ENCODE peak calls at places on chromosome 9, in eight cellular contexts. R is HepG2, O is stomach, X is tibial nerve, V is K562, W is A549, F is sigmoid colon, Z is transverse colon. D is an unnamed sample. For H3K4me1, the result is how much of the 10 kb centered on the place peaks cover.

GRCh38 chr9:92790542-92791527 is 26.2 kb upstream of the BICD2 start:
- DNase-seq in W (peak), Z (peak), O (peak), X (peak), R (peak), F (peak), V (peak), D (peak)

GRCh38 chr9:133974631-133975341 is 17.3 kb downstream of the VAV2 start:
- DNase-seq in Z (no peak), X (no peak), F (peak), W (no peak), O (no peak), V (no peak), R (no peak), D (no peak)

GRCh38 chr9:114108016-114108833 is 9.1 kb upstream of the KIF12 start:
- DNase-seq in W (peak), Z (peak), R (peak), V (peak), F (peak), O (peak), X (peak), D (no peak)

GRCh38 chr9:130288393-130288792 is 22.8 kb downstream of the HMCN2 start:
- DNase-seq in F (peak), R (no peak), V (no peak), O (no peak), Z (no peak), W (no peak), X (no peak), D (no peak)

GRCh38 chr9:123419721-123420559 is 63.9 kb downstream of the CRB2 start:
- DNase-seq in O (no peak), F (peak), X (no peak), R (no peak), V (no peak), W (no peak), Z (no peak), D (no peak)

GRCh38 chr9:130172858-130173461 is 756 bp downstream of the NCS1 start:
- DNase-seq in W (no peak), Z (no peak), O (no peak), V (no peak), F (peak), R (no peak), X (no peak), D (no peak)

GRCh38 chr9:91116711-91117110 is 245.0 kb downstream of the AUH start:
- DNase-seq in O (no peak), R (no peak), F (no peak), Z (no peak), V (no peak), W (no peak), X (no peak), D (no peak)

GRCh38 chr9:134229466-134230091 is 65.2 kb upstream of the RNU6ATAC start:
- DNase-seq in V (no peak), Z (no peak), W (no peak), O (no peak), X (no peak), R (no peak), F (no peak), D (no peak)

GRCh38 chr9:133112361-133113026 is 8.5 kb downstream of the RALGDS start:
- DNase-seq in R (no peak), V (no peak), W (no peak), O (no peak), X (peak), Z (peak), F (peak), D (no peak)

GRCh38 chr9:137199411-137200121 is 975 bp downstream of the TPRN start:
- DNase-seq in X (no peak), O (no peak), V (no peak), W (no peak), Z (no peak), R (no peak), F (no peak), D (no peak)

GRCh38 chr9:35162605-35163315 is 951 bp downstream of the UNC13B start:
- DNase-seq in O (no peak), F (no peak), Z (no peak), X (no peak), W (no peak), R (no peak), V (no peak), D (no peak)

GRCh38 chr9:89046832-89047231 is 55.6 kb downstream of the S1PR3 start:
- DNase-seq in X (no peak), R (no peak), F (no peak), W (no peak), Z (no peak), O (no peak), V (no peak), D (peak)

GRCh38 chr9:113269355-113269754 is 6.0 kb downstream of the CDC26 start:
- DNase-seq in O (no peak), X (no peak), F (no peak), R (no peak), Z (no peak), V (no peak), W (no peak), D (no peak)

GRCh38 chr9:80699551-80699998 is 989.8 kb downstream of the TLE1 start:
- DNase-seq in W (no peak), Z (no peak), V (no peak), X (no peak), O (no peak), F (no peak), R (no peak), D (no peak)

GRCh38 chr9:91416086-91416712 is 7.4 kb downstream of the NFIL3 start:
- DNase-seq in W (no peak), O (no peak), R (no peak), Z (no peak), V (no peak), F (no peak), X (no peak), D (no peak)

GRCh38 chr9:113131689-113132151 is 19.1 kb upstream of the SLC31A2 start:
- DNase-seq in X (no peak), V (no peak), W (no peak), Z (no peak), F (no peak), R (no peak), O (peak), D (no peak)

GRCh38 chr9:134295101-134295745 is 31.0 kb upstream of the RXRA start:
- DNase-seq in Z (no peak), X (no peak), V (no peak), W (no peak), R (no peak), O (no peak), F (no peak), D (no peak)

GRCh38 chr9:68802525-68803015 is 97.5 kb downstream of the PIP5K1B start:
- DNase-seq in F (no peak), O (no peak), X (no peak), W (no peak), V (no peak), Z (peak), R (no peak), D (no peak)

GRCh38 chr9:124940521-124940893 is 376 bp downstream of the GOLGA1 start:
- DNase-seq in O (no peak), W (no peak), V (no peak), X (no peak), Z (no peak), F (no peak), R (no peak), D (peak)

GRCh38 chr9:113187935-113188595 is 33.0 kb downstream of the FKBP15 start:
- DNase-seq in X (peak), O (no peak), W (peak), R (peak), V (no peak), F (peak), Z (peak), D (peak)

GRCh38 chr9:1939926-1940368 is 75.2 kb upstream of the SMARCA2 start:
- DNase-seq in Z (peak), O (peak), X (no peak), W (peak), V (no peak), F (no peak), R (peak), D (no peak)

GRCh38 chr9:122394265-122395242 is 23.7 kb downstream of the PTGS1 start:
- DNase-seq in V (no peak), O (no peak), W (no peak), Z (peak), F (peak), X (peak), R (no peak), D (peak)

GRCh38 chr9:35518212-35518917 is 28.5 kb downstream of the RUSC2 start:
- DNase-seq in R (peak), W (peak), F (no peak), X (no peak), O (peak), Z (no peak), V (no peak), D (no peak)

GRCh38 chr9:18208166-18209059 is 265.5 kb upstream of the ADAMTSL1 start:
- DNase-seq in O (peak), X (no peak), Z (peak), W (peak), R (peak), V (no peak), F (no peak), D (no peak)

GRCh38 chr9:116250881-116251280 is 97.3 kb downstream of the PAPPA start:
- DNase-seq in W (no peak), Z (no peak), V (no peak), R (no peak), X (no peak), O (no peak), F (no peak), D (no peak)

GRCh38 chr9:120348951-120349429 is 231.0 kb downstream of the CDK5RAP2 start:
- DNase-seq in O (peak), Z (no peak), X (no peak), R (peak), V (peak), W (peak), F (no peak), D (no peak)
- TF ChIP-seq EP300 in O (no peak), Z (no peak), X (no peak), R (no peak), V (no peak), W (no peak), F (no peak), D (no peak)

GRCh38 chr9:128943832-128944620 is 3.4 kb downstream of the DOLK start:
- DNase-seq in W (no peak), Z (no peak), V (no peak), O (no peak), F (peak), X (no peak), R (peak), D (no peak)
- H3K4me1 ChIP-seq in W (under half), Z (under half), V (under half), O (half or more), F (under half), X (under half), R (half or more), D (half or more)

DNA sequence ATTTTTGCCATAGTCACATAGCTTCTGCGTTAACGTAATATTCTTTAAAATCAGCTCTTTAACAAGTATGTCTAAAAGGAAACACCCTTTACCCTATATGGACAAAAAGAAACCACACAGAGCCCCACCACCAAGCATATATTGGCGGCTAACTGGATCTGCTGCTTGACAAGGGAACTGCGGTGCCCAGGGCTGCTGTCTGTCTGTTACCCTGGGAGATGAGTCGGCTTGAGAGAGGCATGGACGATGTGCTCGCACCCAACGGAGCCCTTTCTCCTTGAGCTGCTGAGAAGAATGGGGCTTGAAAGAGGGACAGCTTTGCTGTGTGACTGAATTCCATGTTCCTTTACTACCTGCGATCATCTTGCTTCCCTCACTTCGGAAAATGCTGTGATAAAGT is 158.6 kb upstream of the SHB start:
- DNase-seq in F (no peak), V (no peak), R (no peak), X (no peak), O (no peak), W (no peak), Z (no peak), D (no peak)
- H3K27ac ChIP-seq in F (no peak), V (no peak), R (no peak), X (no peak), O (no peak), W (peak), Z (no peak), D (no peak)

DNA sequence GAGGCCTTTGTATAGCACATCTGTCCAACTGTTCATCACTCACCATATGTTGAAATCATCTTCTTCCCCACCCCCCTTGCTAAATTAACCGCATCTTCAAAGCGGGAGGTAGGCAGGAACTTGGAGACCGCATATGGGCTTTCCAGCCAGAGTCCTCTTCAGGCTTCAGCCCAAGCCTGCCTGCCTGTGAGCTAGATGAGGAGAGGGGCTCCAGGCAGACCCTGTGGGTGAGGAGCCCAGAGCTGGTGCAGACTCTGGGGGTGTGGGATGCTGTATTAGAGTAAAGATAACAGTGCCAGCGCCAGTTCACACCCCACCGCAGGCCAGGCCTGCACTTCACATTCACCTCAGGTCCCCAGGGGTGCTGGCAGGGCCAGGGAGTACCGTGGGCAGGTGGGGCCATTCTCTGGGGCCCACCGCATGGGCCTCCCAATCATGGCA is 16.2 kb downstream of the PRRC2B start:
- DNase-seq in X (no peak), F (no peak), O (no peak), Z (no peak), V (peak), W (no peak), R (no peak), D (no peak)
- TF ChIP-seq EP300 in X (no peak), F (no peak), O (no peak), Z (no peak), V (no peak), W (no peak), R (no peak), D (no peak)

DNA sequence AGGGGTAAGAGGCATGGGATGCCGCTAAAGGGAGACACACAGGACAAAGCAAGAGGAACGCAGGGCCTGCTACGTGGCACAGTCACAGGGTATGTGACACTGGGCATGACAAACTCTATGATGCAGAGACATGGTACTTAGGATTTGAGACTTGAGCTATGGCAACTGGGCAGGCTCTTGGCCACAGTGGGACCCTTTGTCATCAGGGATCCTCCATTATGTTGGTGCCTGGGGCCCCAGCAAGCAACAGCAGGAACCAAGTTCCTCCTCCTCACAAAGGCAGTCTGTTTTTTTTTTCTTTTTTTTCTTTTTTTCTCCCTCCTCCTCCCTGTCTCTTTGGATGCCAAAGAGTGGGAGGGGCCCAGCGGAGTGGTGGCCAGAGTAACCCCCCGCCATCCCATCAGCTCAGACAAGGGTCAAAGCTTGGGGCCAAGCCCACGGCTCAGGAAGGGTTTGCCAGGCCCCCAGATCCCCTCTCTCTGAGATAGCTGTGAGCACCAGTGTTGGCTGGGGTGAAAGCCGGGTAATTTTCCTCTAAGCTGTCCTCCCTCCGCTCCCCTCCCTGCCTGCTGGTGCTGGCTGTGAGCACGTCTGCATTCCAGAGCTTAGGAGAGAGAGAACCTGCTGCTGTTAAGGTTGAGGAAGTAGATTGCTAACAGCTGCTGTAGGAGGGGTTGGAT is 21.1 kb downstream of the GSN start:
- DNase-seq in R (peak), F (peak), W (peak), O (peak), V (no peak), X (peak), Z (peak), D (peak)
- H3K4me1 ChIP-seq in R (half or more), F (half or more), W (under half), O (half or more), V (half or more), X (half or more), Z (half or more), D (half or more)

DNA sequence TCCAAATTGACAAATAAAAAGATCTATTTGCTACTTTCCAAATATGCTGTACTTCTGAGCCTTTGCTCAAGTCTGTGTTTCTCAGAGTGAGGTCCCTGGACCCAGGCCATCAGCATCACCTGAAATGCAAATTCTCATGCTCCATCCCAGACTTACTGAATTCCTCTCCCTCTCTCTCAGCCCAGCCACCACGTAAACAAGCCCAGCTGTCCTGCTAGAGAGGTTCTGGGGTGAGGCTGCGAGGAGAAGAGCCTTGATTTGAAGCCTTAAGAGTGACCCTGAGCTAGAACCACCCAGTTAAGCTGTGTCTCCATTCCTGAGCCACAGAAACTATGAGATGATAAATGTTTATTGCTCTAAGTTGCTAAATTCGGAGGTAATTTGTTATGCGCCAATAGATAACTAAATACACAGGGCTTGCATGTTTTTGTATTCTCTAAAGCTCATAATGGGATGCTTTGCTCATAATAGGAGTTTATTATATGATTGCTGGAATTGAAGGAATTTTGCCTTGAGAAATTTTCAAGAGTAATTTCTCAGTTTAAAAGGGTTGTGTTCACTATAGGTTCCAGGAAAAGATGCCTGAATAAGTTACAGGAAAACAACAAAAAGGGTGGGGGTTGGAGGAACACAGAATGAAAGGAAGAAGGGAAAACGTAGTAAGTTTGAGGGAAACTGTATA is 98.9 kb upstream of the SPATA31D4 start:
- DNase-seq in V (no peak), Z (peak), X (no peak), F (no peak), W (no peak), R (no peak), O (no peak), D (no peak)
- H3K27ac ChIP-seq in V (no peak), Z (peak), X (peak), F (no peak), W (no peak), R (no peak), O (peak), D (peak)

GRCh38 chr9:127424669-127424986 is 446 bp downstream of the ZNF79 start:
- DNase-seq in X (no peak), F (no peak), V (no peak), O (no peak), W (no peak), Z (no peak), R (no peak), D (no peak)
- TF ChIP-seq EP300 in X (no peak), F (no peak), V (no peak), O (no peak), W (no peak), Z (no peak), R (no peak), D (no peak)

D was measured in esophagus muscularis mucosa.